ENCODE peak calls at places on chromosomes 6 and 20, in six cellular contexts. K is upper lobe of right lung; D is ovary; A is lower lobe of right lung; T is CD8-positive, alpha-beta memory T cell; X is HL-60. G is an unnamed sample.

GRCh38 chr6:115796829-115797228 is 263.9 kb downstream of the FRK start:
- DNase-seq in K (no peak), D (no peak), A (no peak), T (no peak), X (no peak), G (no peak)

GRCh38 chr6:157255079-157255478 is 68.2 kb downstream of the TMEM242 start:
- DNase-seq in K (no peak), D (no peak), A (no peak), T (no peak), X (no peak), G (no peak)

GRCh38 chr6:82083646-82084045 is 163.9 kb downstream of the IBTK start:
- DNase-seq in K (no peak), D (no peak), A (no peak), T (no peak), X (no peak), G (no peak)

GRCh38 chr20:34367155-34367554 is 4.1 kb downstream of the ITCH start:
- DNase-seq in K (no peak), D (no peak), A (no peak), T (no peak), X (no peak), G (peak; percentile 8)

GRCh38 chr6:87914637-87915395 is 132.8 kb upstream of the SPACA1 start:
- DNase-seq in K (no peak), D (no peak), A (no peak), T (no peak), X (no peak), G (no peak)

GRCh38 chr6:75855047-75855446 is 106.0 kb downstream of the MYO6 start:
- DNase-seq in K (no peak), D (no peak), A (no peak), T (no peak), X (no peak), G (no peak)

GRCh38 chr20:10498196-10498595 is 63.1 kb downstream of the SLX4IP start:
- DNase-seq in K (no peak), D (no peak), A (no peak), T (no peak), X (no peak), G (no peak)

GRCh38 chr6:28335564-28336283 is at the start of gene ZSCAN31:
- DNase-seq in K (peak; percentile 93), D (peak; percentile 94), A (peak; percentile 95), T (peak; percentile 73), X (peak; percentile 96), G (peak; percentile 99)

GRCh38 chr20:31527266-31527665 is 13.0 kb downstream of the HM13 start:
- DNase-seq in K (no peak), D (no peak), A (no peak), T (no peak), X (no peak), G (no peak)

GRCh38 chr20:43558412-43559146 is at the start of gene SGK2:
- DNase-seq in K (peak; percentile 70), D (no peak), A (no peak), T (no peak), X (no peak), G (no peak)

GRCh38 chr6:30450908-30451818 is 38.1 kb upstream of the HLA-E start:
- DNase-seq in K (peak; percentile 72), D (peak; percentile 56), A (peak; percentile 71), T (peak; percentile 34), X (peak; percentile 29), G (no peak)

GRCh38 chr6:167130712-167131684 is 8.1 kb downstream of the CCR6 start:
- DNase-seq in K (no peak), D (no peak), A (no peak), T (no peak), X (no peak), G (no peak)

GRCh38 chr6:1285589-1286340 is 26.1 kb upstream of the FOXQ1 start:
- DNase-seq in K (no peak), D (no peak), A (no peak), T (no peak), X (no peak), G (no peak)

GRCh38 chr6:105993769-105994521 is 92.2 kb upstream of the PRDM1 start:
- DNase-seq in K (peak; percentile 70), D (peak; percentile 50), A (peak; percentile 65), T (peak; percentile 29), X (peak; percentile 72), G (no peak)

GRCh38 chr6:72894091-72894490 is 272.2 kb downstream of the KCNQ5 start:
- DNase-seq in K (no peak), D (no peak), A (no peak), T (no peak), X (no peak), G (no peak)

GRCh38 chr6:100504786-100505737 is 40.3 kb upstream of the SIM1 start:
- DNase-seq in K (no peak), D (no peak), A (no peak), T (no peak), X (no peak), G (no peak)

GRCh38 chr20:16711859-16712258 is 18.0 kb upstream of the SNRPB2 start:
- DNase-seq in K (no peak), D (no peak), A (no peak), T (no peak), X (no peak), G (no peak)

GRCh38 chr6:44080561-44081521 is 46.4 kb downstream of the MRPL14 start:
- DNase-seq in K (no peak), D (no peak), A (no peak), T (no peak), X (no peak), G (no peak)

GRCh38 chr6:9308284-9308683 is 872.9 kb upstream of the SLC35B3 start:
- DNase-seq in K (no peak), D (no peak), A (no peak), T (no peak), X (no peak), G (no peak)

GRCh38 chr6:38193051-38193450 is 373.5 kb downstream of the ZFAND3 start:
- DNase-seq in K (no peak), D (no peak), A (no peak), T (no peak), X (no peak), G (peak; percentile 53)

GRCh38 chr20:5207138-5207537 is 80.3 kb downstream of the CDS2 start:
- DNase-seq in K (no peak), D (no peak), A (no peak), T (no peak), X (no peak), G (no peak)

GRCh38 chr6:156752666-156753301 is 24.4 kb upstream of the ARID1B start:
- DNase-seq in K (no peak), D (peak; percentile 53), A (no peak), T (no peak), X (no peak), G (no peak)

GRCh38 chr20:22974354-22974753 is 60.8 kb upstream of the SSTR4 start:
- DNase-seq in K (no peak), D (no peak), A (no peak), T (no peak), X (peak; percentile 15), G (no peak)

GRCh38 chr6:105199711-105200110 is 19.9 kb upstream of the POPDC3 start:
- DNase-seq in K (no peak), D (no peak), A (no peak), T (no peak), X (no peak), G (no peak)

DNA sequence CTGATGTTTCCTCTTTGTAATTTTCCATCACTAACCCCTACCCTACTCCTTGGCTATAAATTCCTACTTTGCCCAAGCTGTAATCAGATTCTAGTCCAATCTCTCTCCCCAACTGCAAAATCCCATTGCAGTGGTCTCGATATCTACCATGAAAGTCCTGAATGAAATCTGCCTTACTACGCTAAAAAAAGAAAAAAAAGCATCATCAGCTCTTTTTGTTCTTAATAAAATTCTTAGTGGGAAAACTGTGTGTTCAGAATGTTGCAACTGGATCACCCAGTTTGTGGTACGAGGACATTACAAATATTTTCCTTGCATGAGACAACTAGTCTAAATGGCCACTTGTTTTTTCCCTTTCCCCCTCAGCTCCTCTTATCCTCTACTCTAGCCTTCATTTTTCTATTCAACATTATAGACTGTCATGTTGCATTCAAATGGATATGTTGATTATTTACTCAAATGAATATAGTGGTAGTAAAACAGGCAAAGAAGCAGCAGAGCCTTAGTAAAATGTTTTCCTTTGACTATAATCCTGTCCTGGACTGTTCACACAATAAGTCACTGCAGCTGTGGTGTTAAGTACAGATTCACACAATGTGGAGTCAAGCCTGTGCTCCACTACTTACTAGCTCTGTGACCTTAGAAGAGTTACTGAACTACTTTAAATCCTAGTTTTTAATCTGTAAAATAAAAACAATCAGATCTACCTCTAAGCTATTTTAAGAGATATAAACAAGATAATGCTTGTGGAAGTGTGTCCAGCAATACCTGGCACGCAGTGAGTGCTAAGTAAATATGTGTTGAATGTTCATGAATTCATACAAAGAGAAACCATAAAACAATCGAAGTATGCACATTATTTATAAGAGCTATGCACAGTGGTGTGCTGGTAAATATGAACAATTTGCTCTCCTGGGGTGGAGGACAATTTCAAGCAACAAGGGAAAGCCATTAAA is 526.9 kb upstream of the MARCKS start:
- DNase-seq in K (no peak), D (no peak), A (no peak), T (no peak), X (no peak), G (no peak)
- H3K27ac ChIP-seq in K (no peak overlapping the region), D (no peak overlapping the region), A (no peak overlapping the region), T (no peak overlapping the region), X (no peak overlapping the region), G (no peak overlapping the region)

DNA sequence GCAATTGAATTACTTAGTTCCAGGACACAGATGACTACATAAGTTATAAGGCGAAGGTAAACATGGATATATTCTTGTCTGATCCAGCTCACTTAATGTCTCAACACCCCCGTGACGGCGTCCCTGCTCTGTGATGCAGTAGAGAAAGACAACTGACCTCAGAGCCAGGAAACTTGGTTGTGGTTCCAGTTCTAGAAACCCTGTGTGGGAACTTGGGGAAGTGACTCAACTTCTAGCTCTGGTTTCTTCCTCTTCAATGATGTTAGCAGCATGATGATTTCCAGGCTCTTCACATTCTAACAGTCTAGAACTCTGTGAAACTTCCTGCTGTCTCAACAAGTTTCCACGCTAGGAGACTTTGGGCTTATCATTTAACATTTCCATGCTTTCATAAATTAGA is 18.4 kb downstream of the LAMA4 start:
- DNase-seq in K (no peak), D (no peak), A (no peak), T (no peak), X (no peak), G (no peak)
- H3K27ac ChIP-seq in K (peak overlapping the region; percentile 14), D (no peak overlapping the region), A (no peak overlapping the region), T (no peak overlapping the region), X (no peak overlapping the region), G (no peak overlapping the region)

GRCh38 chr6:107061125-107062020 is 33.4 kb downstream of the MTRES1 start:
- DNase-seq in K (no peak), D (no peak), A (no peak), T (no peak), X (no peak), G (no peak)
- H3K27ac ChIP-seq in K (no peak overlapping the region), D (no peak overlapping the region), A (no peak overlapping the region), T (no peak overlapping the region), X (no peak overlapping the region), G (no peak overlapping the region)

GRCh38 chr6:128739112-128739511 is 143.8 kb upstream of the LAMA2 start:
- DNase-seq in K (no peak), D (no peak), A (no peak), T (no peak), X (no peak), G (no peak)
- H3K27ac ChIP-seq in K (no peak overlapping the region), D (no peak overlapping the region), A (no peak overlapping the region), T (no peak overlapping the region), X (no peak overlapping the region), G (no peak overlapping the region)

GRCh38 chr6:158868122-158868480 is 48.9 kb upstream of the EZR start:
- DNase-seq in K (no peak), D (no peak), A (no peak), T (no peak), X (no peak), G (no peak)
- H3K27ac ChIP-seq in K (no peak overlapping the region), D (no peak overlapping the region), A (peak overlapping the region; percentile 90), T (no peak overlapping the region), X (no peak overlapping the region), G (no peak overlapping the region)

G was measured in coronary artery.